ENCODE peak calls at places on chromosome 1, in six cellular contexts. Y is stimulated activated CD8-positive, alpha-beta memory T cell treated with anti-CD3 and anti-CD28 coated beads, Interleukin-7, amount 100 ng/mL, for 24 hours; F is activated T-helper 1 cell treated with anti-CD3 and anti-CD28 coated beads, Interleukin-12 subunit alpha, Interleukin-12 subunit beta, Interleukin-2, Interleukin-4 antibody, amounts not matched to agents 30 ng/mL and 10 ng/mL and 1 ng/mL, durations not matched to agents 14 hours and 24 hours and 36 hours; S is A172; M is T-helper 9 cell; K is neural crest cell. R is an unnamed sample.

GRCh38 chr1:207810173-207810572 is 58.3 kb downstream of the CD46 start:
- DNase-seq in F (no peak), M (no peak), Y (no peak), K (no peak), S (no peak), R (no peak)

GRCh38 chr1:236980673-236981072 is 23.6 kb downstream of the MT1HL1 start:
- DNase-seq in F (no peak), Y (no peak), K (no peak), M (no peak), S (no peak), R (no peak)

GRCh38 chr1:169741666-169742394 is 8.0 kb upstream of the SELE start:
- DNase-seq in K (no peak), F (no peak), S (peak; percentile 51), Y (no peak), M (no peak), R (no peak)

GRCh38 chr1:4654764-4655673 is 610 bp downstream of the AJAP1 start:
- DNase-seq in Y (no peak), F (no peak), M (no peak), K (peak; percentile 8), S (no peak), R (no peak)

GRCh38 chr1:201711101-201711597 is 117.8 kb upstream of the IPO9 start:
- DNase-seq in F (no peak), S (no peak), M (no peak), Y (no peak), K (no peak), R (no peak)

GRCh38 chr1:183914283-183914682 is 109.4 kb downstream of the RGL1 start:
- DNase-seq in Y (no peak), M (no peak), S (no peak), K (no peak), F (no peak), R (no peak)

GRCh38 chr1:169546087-169546995 is 39.9 kb downstream of the F5 start:
- DNase-seq in S (peak; percentile 73), K (peak; percentile 50), M (peak; percentile 29), Y (no peak), F (peak; percentile 40), R (peak; percentile 29)

GRCh38 chr1:97820470-97821188 is 100.2 kb downstream of the DPYD start:
- DNase-seq in Y (no peak), S (peak; percentile 27), M (no peak), F (no peak), K (no peak), R (no peak)

GRCh38 chr1:172906778-172907592 is 143.8 kb downstream of the TNFSF18 start:
- DNase-seq in Y (no peak), F (no peak), K (no peak), M (no peak), S (peak; percentile 94), R (peak; percentile 97)

GRCh38 chr1:57824535-57824934 is 400.7 kb upstream of the DAB1 start:
- DNase-seq in S (no peak), Y (no peak), M (no peak), K (no peak), F (no peak), R (no peak)

GRCh38 chr1:78688701-78689100 is 39.1 kb downstream of the IFI44 start:
- DNase-seq in M (no peak), F (no peak), Y (no peak), S (peak; percentile 48), K (no peak), R (peak; percentile 41)

GRCh38 chr1:26692793-26693490 is 2.9 kb upstream of the ARID1A start:
- DNase-seq in S (peak; percentile 91), K (peak; percentile 80), M (peak; percentile 87), Y (peak; percentile 79), F (peak; percentile 87), R (peak; percentile 90)

GRCh38 chr1:19811206-19811851 is 3.8 kb downstream of the RNF186 start:
- DNase-seq in F (peak; percentile 13), S (no peak), K (peak; percentile 40), Y (no peak), M (peak; percentile 28), R (no peak)

GRCh38 chr1:203342192-203342940 is 8.6 kb downstream of the FMOD start:
- DNase-seq in M (peak; percentile 38), K (peak; percentile 72), F (peak; percentile 34), S (peak; percentile 62), Y (no peak), R (no peak)

GRCh38 chr1:10508511-10508951 is 33.8 kb downstream of the PEX14 start:
- DNase-seq in M (no peak), K (no peak), F (no peak), S (peak; percentile 66), Y (no peak), R (peak; percentile 75)

GRCh38 chr1:198268784-198269183 is 112.0 kb downstream of the NEK7 start:
- DNase-seq in F (no peak), K (no peak), S (no peak), M (no peak), Y (no peak), R (no peak)

GRCh38 chr1:221778535-221779142 is 36.8 kb upstream of the DUSP10 start:
- DNase-seq in M (peak; percentile 5), K (no peak), Y (no peak), S (no peak), F (peak; percentile 43), R (no peak)

GRCh38 chr1:145878724-145879123 is 6.9 kb downstream of the ANKRD35 start:
- DNase-seq in K (no peak), F (no peak), Y (no peak), S (no peak), M (no peak), R (no peak)

GRCh38 chr1:195294911-195295310 is 1313.3 kb downstream of the KCNT2 start:
- DNase-seq in Y (no peak), K (no peak), F (no peak), S (no peak), M (no peak), R (no peak)

GRCh38 chr1:206939131-206939530 is 7.1 kb downstream of the PIGR start:
- DNase-seq in M (no peak), Y (no peak), S (no peak), F (no peak), K (no peak), R (no peak)

GRCh38 chr1:157390646-157391045 is 161.7 kb downstream of the FCRL5 start:
- DNase-seq in S (peak; percentile 68), K (no peak), Y (no peak), M (no peak), F (no peak), R (peak; percentile 31)

GRCh38 chr1:119778886-119779560 is 10.3 kb upstream of the HMGCS2 start:
- DNase-seq in S (no peak), K (no peak), Y (no peak), M (no peak), F (no peak), R (no peak)

GRCh38 chr1:223161321-223161720 is 18.3 kb upstream of the TLR5 start:
- DNase-seq in F (no peak), S (no peak), M (no peak), Y (no peak), K (no peak), R (no peak)

GRCh38 chr1:101075926-101076325 is 50.3 kb upstream of the DPH5 start:
- DNase-seq in Y (no peak), K (no peak), M (no peak), S (no peak), F (no peak), R (no peak)

GRCh38 chr1:46181343-46182260 is 5.3 kb upstream of the P3R3URF start:
- DNase-seq in K (no peak), S (no peak), Y (no peak), F (no peak), M (no peak), R (no peak)

GRCh38 chr1:231544943-231545592 is 16.6 kb downstream of the TSNAX start:
- DNase-seq in M (no peak), S (no peak), K (no peak), F (no peak), Y (no peak), R (no peak)

GRCh38 chr1:178533547-178533946 is 20.6 kb downstream of the TEX35 start:
- DNase-seq in F (no peak), K (no peak), S (no peak), Y (no peak), M (no peak), R (no peak)

GRCh38 chr1:230158422-230159291 is 91.6 kb downstream of the GALNT2 start:
- DNase-seq in F (no peak), S (no peak), K (no peak), M (no peak), Y (no peak), R (no peak)

GRCh38 chr1:167509587-167509986 is 8.7 kb downstream of the CD247 start:
- DNase-seq in K (no peak), S (no peak), Y (no peak), M (no peak), F (no peak), R (no peak)

GRCh38 chr1:223203011-223203410 is 60.0 kb upstream of the TLR5 start:
- DNase-seq in F (no peak), Y (no peak), K (no peak), M (no peak), S (no peak), R (no peak)

GRCh38 chr1:207004931-207005830 is 27.4 kb downstream of the C1orf116 start:
- DNase-seq in S (peak; percentile 89), K (peak; percentile 62), F (no peak), M (peak; percentile 25), Y (peak; percentile 5), R (no peak)

GRCh38 chr1:82446955-82447354 is 646.2 kb downstream of the ADGRL2 start:
- DNase-seq in Y (no peak), M (no peak), K (no peak), F (no peak), S (no peak), R (no peak)

GRCh38 chr1:35902671-35903070 is 19.7 kb downstream of the AGO1 start:
- DNase-seq in M (no peak), K (no peak), S (no peak), Y (no peak), F (no peak), R (no peak)

GRCh38 chr1:213131851-213132655 is 81.0 kb downstream of the RPS6KC1 start:
- DNase-seq in F (no peak), M (no peak), Y (no peak), K (no peak), S (no peak), R (no peak)

GRCh38 chr1:178192686-178193085 is 98.8 kb downstream of the RASAL2 start:
- DNase-seq in Y (no peak), K (no peak), S (peak; percentile 78), F (no peak), M (no peak), R (peak; percentile 26)

GRCh38 chr1:103461171-103462105 is 64.1 kb upstream of the RNPC3 start:
- DNase-seq in S (peak; percentile 4), K (no peak), F (no peak), M (no peak), Y (no peak), R (no peak)

GRCh38 chr1:17286646-17287045 is 21.4 kb upstream of the PADI4 start:
- DNase-seq in S (no peak), Y (no peak), M (no peak), K (no peak), F (no peak), R (no peak)